ENCODE peak calls at places on chromosomes 12 and 14, in four cellular contexts. V, E, Y and X are unnamed samples.

GRCh38 chr14:75295061-75295461 is 16.4 kb downstream of the FOS start:
- DNase-seq in E (peak; percentile 32), V (no peak), Y (peak; percentile 74), X (no peak)

GRCh38 chr12:31710021-31710818 is 18.6 kb downstream of the AMN1 start:
- DNase-seq in Y (no peak), E (no peak), V (no peak), X (no peak)

GRCh38 chr12:1994429-1995143 is 9.7 kb downstream of the DCP1B start:
- DNase-seq in V (no peak), E (no peak), Y (no peak), X (no peak)

GRCh38 chr14:26281280-26281998 is 316.4 kb downstream of the NOVA1 start:
- DNase-seq in E (no peak), Y (no peak), V (no peak), X (no peak)

GRCh38 chr12:12428961-12429657 is 72.2 kb downstream of the BORCS5 start:
- DNase-seq in V (no peak), E (no peak), Y (no peak), X (no peak)

GRCh38 chr12:45259732-45260480 is 44.0 kb downstream of the ANO6 start:
- DNase-seq in Y (peak; percentile 50), E (no peak), V (no peak), X (no peak)

GRCh38 chr14:105600939-105601359 is 74.6 kb downstream of the TMEM121 start:
- DNase-seq in Y (no peak), V (no peak), E (no peak), X (no peak)

GRCh38 chr12:38664661-38665269 is 240.6 kb downstream of the CPNE8 start:
- DNase-seq in Y (peak; percentile 44), E (no peak), V (peak; percentile 3), X (no peak)

GRCh38 chr12:76274699-76275098 is 73.5 kb downstream of the BBS10 start:
- DNase-seq in Y (no peak), E (peak; percentile 66), V (no peak), X (no peak)

GRCh38 chr12:67048371-67048770 is 220.8 kb upstream of the CAND1 start:
- DNase-seq in E (no peak), V (no peak), Y (no peak), X (no peak)

GRCh38 chr12:4117386-4118016 is 156.1 kb upstream of the CCND2 start:
- DNase-seq in V (no peak), Y (no peak), E (no peak), X (no peak)

GRCh38 chr14:103724116-103724515 is 8.5 kb downstream of the ZFYVE21 start:
- DNase-seq in V (no peak), E (no peak), Y (no peak), X (no peak)

GRCh38 chr12:126708492-126708896 is 1558.5 kb upstream of the TMEM132C start:
- DNase-seq in Y (no peak), E (peak; percentile 4), V (no peak), X (no peak)

GRCh38 chr12:20486233-20486632 is 117.9 kb downstream of the PDE3A start:
- DNase-seq in Y (peak; percentile 8), E (no peak), V (no peak), X (no peak)

GRCh38 chr12:6632026-6632978 is 3.5 kb downstream of the LPAR5 start:
- DNase-seq in Y (peak; percentile 61), V (peak; percentile 96), E (peak; percentile 78), X (peak; percentile 74)

DNA sequence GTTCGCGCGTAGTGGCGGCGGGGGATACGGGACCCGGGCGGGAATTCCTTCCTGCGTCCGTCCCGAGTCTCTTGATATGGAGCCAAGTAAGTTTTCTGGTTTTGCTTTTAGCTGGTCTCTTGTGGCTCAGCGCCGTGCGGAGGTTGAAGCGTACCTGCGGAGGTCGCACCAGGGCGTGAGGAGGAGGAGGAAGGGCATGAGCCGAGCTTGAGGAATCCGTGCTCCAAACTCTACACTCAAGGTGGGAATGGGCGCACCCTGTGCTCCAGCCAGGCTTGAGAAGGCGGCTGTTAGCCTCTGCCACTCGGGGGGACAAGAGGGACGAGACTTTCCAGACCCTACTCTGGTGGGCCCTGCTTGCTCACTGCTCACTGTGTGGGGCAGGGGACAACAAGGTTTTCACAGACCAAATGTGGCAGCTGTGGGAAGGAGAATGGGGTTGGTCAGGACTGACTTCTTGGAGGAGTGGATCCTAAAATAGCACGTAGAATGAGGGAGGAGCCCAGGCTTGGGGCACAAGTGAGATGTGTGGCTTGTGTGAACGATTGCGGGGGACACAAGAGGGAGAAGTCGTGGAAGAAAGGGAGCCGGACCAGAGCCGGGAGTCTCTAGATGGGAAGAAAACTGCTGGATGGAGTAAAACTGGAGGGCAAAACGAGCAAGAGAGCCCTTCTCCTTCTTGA is 606 bp downstream of the ATG101 start:
- DNase-seq in E (peak; percentile 48), V (no peak), Y (no peak), X (no peak)
- TF ChIP-seq CTCF in E (no peak), V (no peak), Y (no peak), X (no peak)

GRCh38 chr14:93302688-93303581 is 29.9 kb downstream of the BTBD7 start:
- DNase-seq in V (no peak), E (no peak), Y (peak; percentile 43), X (no peak)
- TF ChIP-seq CTCF in V (no peak), E (no peak), Y (no peak), X (no peak)

DNA sequence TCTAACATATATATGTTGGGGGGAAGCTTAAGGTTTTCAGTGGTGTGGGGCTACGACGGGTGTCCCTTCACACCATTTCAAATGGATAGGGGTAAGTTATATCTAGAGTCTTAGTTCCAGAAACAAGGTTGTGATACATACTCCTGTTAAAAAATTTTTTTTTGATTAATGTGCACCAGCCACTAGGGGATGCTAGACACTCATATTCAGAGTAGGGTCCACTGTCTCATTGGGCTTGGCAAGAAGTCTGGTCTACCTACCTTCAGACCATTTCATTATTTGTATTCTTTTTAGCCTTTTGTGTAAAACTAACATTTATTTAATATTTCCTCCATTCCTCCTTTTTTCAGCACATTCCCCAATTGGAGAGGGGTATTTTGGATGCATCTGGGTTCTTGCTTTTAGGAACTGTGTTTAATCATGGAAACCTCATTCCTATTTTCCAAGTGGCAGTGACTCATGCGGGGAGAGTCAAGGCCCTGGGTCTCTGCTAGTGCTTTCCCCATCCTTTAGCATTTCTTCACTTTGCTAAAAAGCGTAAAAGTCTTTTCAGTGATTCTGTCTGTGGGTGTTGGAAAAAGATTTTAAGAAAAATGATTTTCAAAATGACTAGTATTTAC is 33.4 kb downstream of the ANO4 start:
- DNase-seq in V (peak; percentile 35), E (no peak), Y (peak; percentile 65), X (peak; percentile 9)
- TF ChIP-seq CTCF in V (peak; percentile 84), E (peak; percentile 26), Y (peak; percentile 82), X (peak; percentile 64)

GRCh38 chr12:96982671-96983070 is 75.6 kb downstream of the NEDD1 start:
- DNase-seq in Y (no peak), E (no peak), V (no peak), X (no peak)

GRCh38 chr12:96989916-96990315 is 82.9 kb downstream of the NEDD1 start:
- DNase-seq in V (peak; percentile 74), Y (peak; percentile 80), E (peak; percentile 21), X (no peak)

GRCh38 chr12:96988919-96989318 is 81.9 kb downstream of the NEDD1 start:
- DNase-seq in Y (no peak), V (no peak), E (no peak), X (no peak)

GRCh38 chr12:96985515-96986362 is 78.7 kb downstream of the NEDD1 start:
- DNase-seq in E (peak; percentile 38), V (peak; percentile 27), Y (peak; percentile 66), X (peak; percentile 76)

DNA sequence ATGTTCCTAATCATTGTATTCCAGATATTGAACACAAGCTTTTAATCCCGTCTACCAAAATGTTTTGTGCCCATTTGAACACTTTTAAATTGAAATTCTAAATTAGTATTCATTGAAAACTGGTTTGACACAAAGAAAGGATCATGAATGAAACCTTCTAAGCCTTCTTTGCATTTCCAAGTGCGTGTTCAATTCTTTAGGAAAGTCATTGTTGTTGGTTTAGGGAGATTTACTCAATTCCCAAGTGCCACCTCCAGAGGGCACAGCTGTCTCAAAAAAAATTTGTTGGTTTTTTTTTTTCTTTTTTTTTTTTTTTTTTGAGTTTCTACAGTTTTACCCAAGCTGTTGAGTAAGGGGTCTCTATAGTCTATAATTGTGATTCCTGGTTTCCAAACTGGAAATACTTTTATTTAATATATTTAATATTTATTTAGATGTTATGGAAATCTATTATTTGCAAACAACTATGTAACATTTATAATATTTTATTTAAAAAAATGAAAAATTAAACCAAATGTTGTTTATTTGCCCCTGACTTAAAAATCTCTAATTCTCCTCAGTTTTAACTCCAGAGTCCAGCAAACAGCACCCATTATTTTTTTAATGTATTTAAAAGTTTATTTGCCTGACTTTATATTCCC is 79.9 kb downstream of the NEDD1 start:
- DNase-seq in Y (peak; percentile 74), V (peak; percentile 56), E (peak; percentile 8), X (peak; percentile 47)
- TF ChIP-seq CTCF in Y (peak; percentile 79), V (peak; percentile 83), E (peak; percentile 58), X (peak; percentile 56)

GRCh38 chr12:85029456-85029855 is 6.6 kb downstream of the TSPAN19 start:
- DNase-seq in V (peak; percentile 32), E (no peak), Y (peak; percentile 61), X (peak; percentile 7)
- TF ChIP-seq CTCF in V (peak; percentile 86), E (peak; percentile 67), Y (peak; percentile 76), X (peak; percentile 22)

DNA sequence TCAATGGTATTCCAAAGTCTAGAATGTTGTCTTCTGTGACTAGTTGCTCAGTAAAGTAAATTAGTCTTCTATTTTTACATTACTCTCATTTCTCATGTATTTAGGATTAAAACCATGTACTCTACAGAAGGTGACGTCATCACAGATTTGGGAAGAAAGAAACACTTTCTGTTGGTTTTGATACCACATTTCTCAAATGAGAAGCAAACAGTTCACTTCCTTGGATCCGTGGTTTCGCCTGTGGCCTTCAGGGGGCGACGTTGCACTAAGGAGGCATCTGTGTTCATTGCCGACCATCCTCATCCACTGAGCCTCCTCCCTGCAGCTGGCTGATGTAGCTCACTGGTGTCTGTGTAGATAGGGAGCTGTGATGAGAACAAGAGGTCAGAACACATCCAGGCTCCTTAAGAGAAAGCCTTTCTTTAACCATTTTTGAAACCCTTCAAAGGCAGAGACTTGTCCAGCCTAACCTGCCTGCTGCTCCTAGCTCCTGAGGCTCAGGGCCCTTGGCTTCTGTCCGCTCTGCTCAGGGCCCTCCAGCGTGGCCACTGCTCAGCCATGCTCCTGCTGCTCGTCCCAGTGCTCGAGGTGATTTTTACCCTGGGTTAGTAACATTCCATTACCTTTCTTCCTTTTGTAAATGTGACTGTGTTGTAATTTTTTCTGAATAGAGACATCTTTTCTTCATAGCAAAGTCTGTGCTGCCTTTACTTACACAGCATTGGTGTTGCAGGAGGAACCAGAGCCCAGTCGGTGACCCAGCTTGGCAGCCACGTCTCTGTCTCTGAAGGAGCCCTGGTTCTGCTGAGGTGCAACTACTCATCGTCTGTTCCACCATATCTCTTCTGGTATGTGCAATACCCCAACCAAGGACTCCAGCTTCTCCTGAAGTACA is 220.6 kb upstream of the OR4E1 start:
- DNase-seq in V (peak; percentile 80), Y (peak; percentile 52), E (peak; percentile 73), X (no peak)
- TF ChIP-seq CTCF in V (peak; percentile 90), Y (peak; percentile 70), E (peak; percentile 53), X (peak; percentile 39)